ENCODE peak calls at places on chromosome 14, in six cellular contexts. R is upper lobe of left lung, J is testis, T is transverse colon, K is endothelial cell of umbilical vein, C is right lobe of liver. F is an unnamed sample.

GRCh38 chr14:51491036-51491545 is 160.6 kb upstream of the FRMD6 start:
- DNase-seq in R (no peak), J (no peak), T (no peak), K (no peak), C (no peak), F (no peak)

GRCh38 chr14:63478024-63478423 is 65.2 kb downstream of the PPP2R5E start:
- DNase-seq in R (no peak), J (no peak), T (no peak), K (no peak), C (no peak), F (no peak)

GRCh38 chr14:24032727-24033418 is 18.9 kb upstream of the CARMIL3 start:
- DNase-seq in R (peak), J (peak), T (no peak), K (no peak), C (peak), F (no peak)

GRCh38 chr14:77903233-77903632 is 103.3 kb downstream of the ADCK1 start:
- DNase-seq in R (no peak), J (no peak), T (no peak), K (no peak), C (no peak), F (no peak)

GRCh38 chr14:26281280-26281998 is 316.4 kb downstream of the NOVA1 start:
- DNase-seq in R (peak), J (no peak), T (no peak), K (no peak), C (no peak), F (no peak)

GRCh38 chr14:101128478-101129450 is 225.2 kb upstream of the RTL1 start:
- DNase-seq in R (no peak), J (no peak), T (no peak), K (no peak), C (peak), F (peak)

GRCh38 chr14:105010891-105011291 is 10.0 kb downstream of the CDCA4 start:
- DNase-seq in R (no peak), J (no peak), T (peak), K (no peak), C (no peak), F (no peak)

GRCh38 chr14:51604078-51604477 is 47.6 kb upstream of the FRMD6 start:
- DNase-seq in R (no peak), J (no peak), T (no peak), K (no peak), C (no peak), F (no peak)

GRCh38 chr14:88617479-88617878 is 54.6 kb downstream of the ZC3H14 start:
- DNase-seq in R (no peak), J (no peak), T (no peak), K (no peak), C (no peak), F (no peak)

GRCh38 chr14:64705406-64706118 is 1.3 kb downstream of the PLEKHG3 start:
- DNase-seq in R (peak), J (peak), T (no peak), K (no peak), C (no peak), F (peak)

GRCh38 chr14:54724772-54725325 is 157.9 kb downstream of the SAMD4A start:
- DNase-seq in R (no peak), J (no peak), T (no peak), K (no peak), C (no peak), F (no peak)

GRCh38 chr14:54730156-54730961 is 163.4 kb downstream of the SAMD4A start:
- DNase-seq in R (no peak), J (no peak), T (peak), K (no peak), C (no peak), F (no peak)

GRCh38 chr14:54725998-54726397 is 159.1 kb downstream of the SAMD4A start:
- DNase-seq in R (no peak), J (no peak), T (no peak), K (no peak), C (no peak), F (no peak)

GRCh38 chr14:54727929-54728328 is 161.0 kb downstream of the SAMD4A start:
- DNase-seq in R (no peak), J (no peak), T (no peak), K (no peak), C (peak), F (no peak)

GRCh38 chr14:54728700-54729527 is 162.0 kb downstream of the SAMD4A start:
- DNase-seq in R (no peak), J (no peak), T (no peak), K (no peak), C (no peak), F (no peak)
- TF ChIP-seq POLR2A in R (no peak), J (no peak), T (no peak), K (no peak), C (no peak), F (no peak)

GRCh38 chr14:68314642-68315041 is 478.2 kb downstream of the ZFP36L1 start:
- DNase-seq in R (no peak), J (no peak), T (no peak), K (no peak), C (no peak), F (no peak)
- H3K27ac ChIP-seq in R (no peak), J (no peak), T (no peak), K (no peak), C (no peak), F (no peak)

GRCh38 chr14:102849522-102850379 is 72.5 kb downstream of the TRAF3 start:
- DNase-seq in R (no peak), J (no peak), T (peak), K (peak), C (peak), F (no peak)
- H3K4me3 ChIP-seq in R (no peak), J (no peak), T (peak), K (no peak), C (no peak), F (no peak)

GRCh38 chr14:22769369-22769768 is 2.9 kb downstream of the OXA1L start:
- DNase-seq in R (no peak), J (no peak), T (no peak), K (no peak), C (no peak), F (no peak)

GRCh38 chr14:22764382-22764781 is 2.1 kb upstream of the OXA1L start:
- DNase-seq in R (no peak), J (no peak), T (no peak), K (no peak), C (no peak), F (no peak)

GRCh38 chr14:22768947-22769346 is 2.5 kb downstream of the OXA1L start:
- DNase-seq in R (no peak), J (no peak), T (no peak), K (no peak), C (no peak), F (no peak)

GRCh38 chr14:22767323-22767589 is 768 bp downstream of the OXA1L start:
- DNase-seq in R (no peak), J (no peak), T (no peak), K (no peak), C (no peak), F (no peak)

GRCh38 chr14:22766457-22767322 is at the start of gene OXA1L:
- DNase-seq in R (peak), J (peak), T (peak), K (peak), C (peak), F (peak)
- TF ChIP-seq POLR2A in R (peak), J (no peak), T (peak), K (peak), C (peak), F (no peak)

F was measured in prostate gland.